ENCODE peak calls at places on chromosomes 12 and 14, in five cellular contexts. K is H1, L is HepG2, M is K562, V is GM12878. H is an unnamed sample.

GRCh38 chr12:132806857-132807256 is 21.8 kb downstream of the GOLGA3 start:
- DNase-seq in K (no peak), L (no peak), M (no peak), V (no peak), H (no peak)

GRCh38 chr12:80268924-80269749 is 169.8 kb downstream of the OTOGL start:
- DNase-seq in K (no peak), L (no peak), M (no peak), V (no peak), H (peak)

GRCh38 chr14:60622920-60623263 is 26.4 kb downstream of the SIX1 start:
- DNase-seq in K (no peak), L (no peak), M (no peak), V (no peak), H (no peak)

GRCh38 chr12:116880817-116881324 is 370 bp downstream of the HRK start:
- DNase-seq in K (peak), L (peak), M (peak), V (no peak), H (no peak)

GRCh38 chr14:56064513-56064912 is 53.7 kb upstream of the PELI2 start:
- DNase-seq in K (no peak), L (no peak), M (no peak), V (no peak), H (no peak)

GRCh38 chr12:66160704-66161103 is 9.1 kb downstream of the TMBIM4 start:
- DNase-seq in K (no peak), L (no peak), M (no peak), V (no peak), H (no peak)

GRCh38 chr12:22083167-22083566 is 37.1 kb downstream of the CMAS start:
- DNase-seq in K (no peak), L (peak), M (peak), V (no peak), H (peak)

GRCh38 chr12:128790653-128791373 is 32.9 kb downstream of the SLC15A4 start:
- DNase-seq in K (no peak), L (no peak), M (no peak), V (no peak), H (no peak)

GRCh38 chr12:103401421-103401820 is 94.3 kb downstream of the C12orf42 start:
- DNase-seq in K (peak), L (peak), M (no peak), V (no peak), H (peak)

GRCh38 chr12:111672822-111673381 is 12.9 kb downstream of the BRAP start:
- DNase-seq in K (no peak), L (no peak), M (no peak), V (no peak), H (no peak)

GRCh38 chr12:101963703-101964102 is 86.3 kb downstream of the DRAM1 start:
- DNase-seq in K (no peak), L (no peak), M (no peak), V (no peak), H (no peak)

GRCh38 chr12:98514984-98515367 is 414 bp upstream of the TMPO start:
- DNase-seq in K (no peak), L (no peak), M (no peak), V (no peak), H (no peak)
- H2AFZ ChIP-seq in K (peak), L (peak), M (peak), V (peak), H (no peak)

GRCh38 chr14:106201376-106201775 is 675.0 kb downstream of the TMEM121 start:
- DNase-seq in K (no peak), L (no peak), M (no peak), V (no peak), H (no peak)
- TF ChIP-seq EZH2 in K (no peak), L (no peak), M (no peak), V (no peak), H (no peak)

DNA sequence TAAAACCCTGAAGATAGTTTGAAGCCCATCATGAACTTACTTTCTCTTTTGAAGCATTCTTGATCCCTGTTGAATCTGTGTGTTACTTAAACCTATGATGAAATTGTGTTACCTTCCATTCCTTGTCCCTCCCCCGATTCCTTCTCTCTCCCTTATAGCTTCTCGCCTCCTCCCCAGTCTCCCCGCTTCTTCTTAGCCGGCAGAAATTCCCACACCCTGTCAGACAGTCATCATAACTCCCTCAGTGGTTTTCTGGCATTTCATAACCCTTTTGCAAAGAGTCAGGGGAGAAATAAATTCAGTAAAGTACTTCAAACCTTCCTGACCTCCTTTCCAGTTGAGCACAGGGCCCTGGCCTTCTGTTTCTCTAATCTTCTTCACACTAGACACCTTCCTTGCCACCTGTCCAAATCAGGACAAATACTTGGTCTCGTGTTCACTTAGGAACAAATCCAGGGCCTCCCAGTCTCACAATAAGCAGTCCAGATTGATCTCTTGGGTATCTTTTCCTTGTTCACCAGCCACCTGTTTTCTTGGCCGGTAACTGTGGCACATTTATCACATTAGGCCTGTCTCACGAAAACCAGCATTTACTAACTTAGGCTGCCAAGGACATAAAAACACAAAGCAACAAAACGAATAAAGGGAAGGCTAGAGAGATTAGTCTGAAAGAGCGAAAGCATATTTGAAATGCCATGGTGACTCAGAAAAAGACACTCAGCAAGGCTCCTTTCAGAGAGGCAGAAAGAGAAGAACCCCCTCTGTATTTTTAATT is 355.9 kb downstream of the TMTC2 start:
- DNase-seq in K (no peak), L (no peak), M (no peak), V (no peak), H (no peak)
- TF ChIP-seq SP1 in K (no peak), L (no peak), M (no peak), V (no peak), H (no peak)

GRCh38 chr12:92244036-92244435 is 98.4 kb upstream of the BTG1 start:
- DNase-seq in K (no peak), L (no peak), M (no peak), V (no peak), H (no peak)
- H2AFZ ChIP-seq in K (no peak), L (no peak), M (no peak), V (no peak), H (no peak)

GRCh38 chr12:114405199-114405448 is 820 bp downstream of the TBX5 start:
- DNase-seq in K (no peak), L (no peak), M (no peak), V (no peak), H (no peak)

GRCh38 chr12:114404451-114405198 is 1.3 kb downstream of the TBX5 start:
- DNase-seq in K (no peak), L (no peak), M (no peak), V (no peak), H (no peak)

GRCh38 chr12:114403690-114404450 is 2.1 kb downstream of the TBX5 start:
- DNase-seq in K (no peak), L (no peak), M (no peak), V (no peak), H (no peak)

GRCh38 chr12:114401346-114402320 is 4.3 kb downstream of the TBX5 start:
- DNase-seq in K (no peak), L (no peak), M (no peak), V (no peak), H (no peak)

GRCh38 chr12:114403044-114403689 is 2.8 kb downstream of the TBX5 start:
- DNase-seq in K (peak), L (no peak), M (no peak), V (no peak), H (no peak)
- TF ChIP-seq EZH2 in K (peak), L (peak), M (no peak), V (no peak), H (no peak)

GRCh38 chr12:108701779-108702435 is 29.4 kb downstream of the CORO1C start:
- DNase-seq in K (no peak), L (no peak), M (peak), V (no peak), H (no peak)

GRCh38 chr12:108700833-108701450 is 30.4 kb downstream of the CORO1C start:
- DNase-seq in K (no peak), L (no peak), M (no peak), V (no peak), H (no peak)

GRCh38 chr12:108702534-108702933 is 28.8 kb downstream of the CORO1C start:
- DNase-seq in K (no peak), L (no peak), M (no peak), V (no peak), H (no peak)

GRCh38 chr12:108697905-108698304 is 33.4 kb downstream of the CORO1C start:
- DNase-seq in K (no peak), L (no peak), M (no peak), V (no peak), H (no peak)

GRCh38 chr12:108699955-108700563 is 31.3 kb downstream of the CORO1C start:
- DNase-seq in K (no peak), L (no peak), M (peak), V (no peak), H (no peak)
- TF ChIP-seq SP1 in K (no peak), L (no peak), M (no peak), V (no peak), H (no peak)

GRCh38 chr12:130084359-130084758 is 77.9 kb upstream of the FZD10 start:
- DNase-seq in K (no peak), L (no peak), M (no peak), V (no peak), H (no peak)

GRCh38 chr12:130081420-130081819 is 80.8 kb upstream of the FZD10 start:
- DNase-seq in K (no peak), L (no peak), M (no peak), V (no peak), H (no peak)

GRCh38 chr12:130083746-130084145 is 78.5 kb upstream of the FZD10 start:
- DNase-seq in K (no peak), L (no peak), M (no peak), V (no peak), H (no peak)

GRCh38 chr12:130080205-130080604 is 82.1 kb upstream of the FZD10 start:
- DNase-seq in K (no peak), L (no peak), M (no peak), V (no peak), H (no peak)

GRCh38 chr12:130083002-130083401 is 79.3 kb upstream of the FZD10 start:
- DNase-seq in K (no peak), L (no peak), M (no peak), V (no peak), H (no peak)
- H2AFZ ChIP-seq in K (no peak), L (no peak), M (no peak), V (no peak), H (no peak)